ENCODE peak calls at places on chromosomes 1 and 21, in eight cellular contexts. One of them, this sample, is unnamed.
A peak's percentile ranks its signal among the peaks of the same experiment; 100 is the strongest.

GRCh38 chr1:82994866-82995370 is 1004.0 kb downstream of the TTLL7 start:
- DNase-seq in H9: no peak
- DNase-seq in esophagus muscularis mucosa: no peak
- DNase-seq in heart right ventricle: no peak
- DNase-seq in IMR-90: no peak
- DNase-seq in A549: no peak
- DNase-seq in tibial artery: no peak
- DNase-seq in esophagus squamous epithelium: no peak
- DNase-seq in this sample: no peak

GRCh38 chr21:45818904-45819285 is 162.7 kb upstream of the COL6A1 start:
- DNase-seq in IMR-90: peak; percentile 84
- DNase-seq in esophagus muscularis mucosa: peak; percentile 91
- DNase-seq in H9: no peak
- DNase-seq in heart right ventricle: no peak
- DNase-seq in A549: peak; percentile 51
- DNase-seq in tibial artery: peak; percentile 56
- DNase-seq in esophagus squamous epithelium: no peak
- DNase-seq in this sample: peak; percentile 83

GRCh38 chr1:121538943-121539575 is 354.3 kb downstream of the SRGAP2C start:
- DNase-seq in H9: no peak
- DNase-seq in tibial artery: no peak
- DNase-seq in A549: no peak
- DNase-seq in IMR-90: no peak
- DNase-seq in heart right ventricle: no peak
- DNase-seq in esophagus muscularis mucosa: no peak
- DNase-seq in esophagus squamous epithelium: no peak
- DNase-seq in this sample: no peak

GRCh38 chr1:98781906-98782305 is 120.4 kb downstream of the SNX7 start:
- DNase-seq in IMR-90: no peak
- DNase-seq in tibial artery: no peak
- DNase-seq in heart right ventricle: no peak
- DNase-seq in esophagus squamous epithelium: no peak
- DNase-seq in A549: no peak
- DNase-seq in H9: no peak
- DNase-seq in esophagus muscularis mucosa: no peak
- DNase-seq in this sample: no peak

GRCh38 chr21:41943468-41944250 is 10.2 kb downstream of the C2CD2 start:
- DNase-seq in H9: no peak
- DNase-seq in esophagus muscularis mucosa: no peak
- DNase-seq in tibial artery: no peak
- DNase-seq in esophagus squamous epithelium: no peak
- DNase-seq in A549: no peak
- DNase-seq in IMR-90: no peak
- DNase-seq in heart right ventricle: no peak
- DNase-seq in this sample: no peak

GRCh38 chr1:36106269-36106668 is 17.6 kb downstream of the ADPRS start:
- DNase-seq in esophagus squamous epithelium: no peak
- DNase-seq in heart right ventricle: no peak
- DNase-seq in IMR-90: no peak
- DNase-seq in A549: no peak
- DNase-seq in tibial artery: no peak
- DNase-seq in H9: no peak
- DNase-seq in esophagus muscularis mucosa: no peak
- DNase-seq in this sample: no peak

GRCh38 chr1:211830330-211831142 is at the start of gene LPGAT1:
- DNase-seq in heart right ventricle: peak; percentile 82
- DNase-seq in esophagus muscularis mucosa: no peak
- DNase-seq in IMR-90: peak; percentile 52
- DNase-seq in A549: peak; percentile 77
- DNase-seq in esophagus squamous epithelium: peak; percentile 5
- DNase-seq in H9: peak; percentile 80
- DNase-seq in tibial artery: peak; percentile 88
- DNase-seq in this sample: peak; percentile 71

GRCh38 chr1:161958425-161958824 is 65.2 kb downstream of the OLFML2B start:
- DNase-seq in A549: no peak
- DNase-seq in heart right ventricle: no peak
- DNase-seq in H9: no peak
- DNase-seq in tibial artery: no peak
- DNase-seq in esophagus squamous epithelium: no peak
- DNase-seq in esophagus muscularis mucosa: no peak
- DNase-seq in IMR-90: peak; percentile 51
- DNase-seq in this sample: no peak

GRCh38 chr1:204637985-204638356 is 47.6 kb downstream of the LRRN2 start:
- DNase-seq in H9: no peak
- DNase-seq in esophagus muscularis mucosa: no peak
- DNase-seq in A549: no peak
- DNase-seq in heart right ventricle: no peak
- DNase-seq in esophagus squamous epithelium: no peak
- DNase-seq in IMR-90: no peak
- DNase-seq in tibial artery: no peak
- DNase-seq in this sample: no peak

GRCh38 chr1:107695341-107695740 is 269.6 kb downstream of the VAV3 start:
- DNase-seq in A549: no peak
- DNase-seq in IMR-90: no peak
- DNase-seq in esophagus squamous epithelium: no peak
- DNase-seq in H9: no peak
- DNase-seq in tibial artery: no peak
- DNase-seq in heart right ventricle: no peak
- DNase-seq in esophagus muscularis mucosa: no peak
- DNase-seq in this sample: no peak

GRCh38 chr1:7218210-7218832 is 433.1 kb downstream of the CAMTA1 start:
- DNase-seq in IMR-90: peak; percentile 63
- DNase-seq in A549: peak; percentile 58
- DNase-seq in heart right ventricle: no peak
- DNase-seq in tibial artery: no peak
- DNase-seq in esophagus squamous epithelium: no peak
- DNase-seq in esophagus muscularis mucosa: peak; percentile 91
- DNase-seq in H9: peak; percentile 60
- DNase-seq in this sample: peak; percentile 19

GRCh38 chr1:234897754-234898454 is 230.7 kb downstream of the TOMM20 start:
- DNase-seq in heart right ventricle: no peak
- DNase-seq in IMR-90: no peak
- DNase-seq in esophagus squamous epithelium: no peak
- DNase-seq in tibial artery: no peak
- DNase-seq in H9: no peak
- DNase-seq in esophagus muscularis mucosa: no peak
- DNase-seq in A549: no peak
- DNase-seq in this sample: no peak

GRCh38 chr1:17140279-17140678 is 21.0 kb upstream of the PADI2 start:
- DNase-seq in heart right ventricle: no peak
- DNase-seq in IMR-90: no peak
- DNase-seq in esophagus squamous epithelium: no peak
- DNase-seq in esophagus muscularis mucosa: no peak
- DNase-seq in H9: no peak
- DNase-seq in A549: no peak
- DNase-seq in tibial artery: no peak
- DNase-seq in this sample: no peak

GRCh38 chr21:44914176-44914874 is 6.4 kb downstream of the ITGB2 start:
- DNase-seq in IMR-90: no peak
- DNase-seq in heart right ventricle: no peak
- DNase-seq in H9: no peak
- DNase-seq in esophagus muscularis mucosa: no peak
- DNase-seq in tibial artery: no peak
- DNase-seq in A549: no peak
- DNase-seq in esophagus squamous epithelium: no peak
- DNase-seq in this sample: no peak

GRCh38 chr1:76234061-76234460 is 159.5 kb downstream of the ST6GALNAC3 start:
- DNase-seq in esophagus squamous epithelium: no peak
- DNase-seq in heart right ventricle: no peak
- DNase-seq in A549: no peak
- DNase-seq in esophagus muscularis mucosa: no peak
- DNase-seq in tibial artery: no peak
- DNase-seq in H9: no peak
- DNase-seq in IMR-90: no peak
- DNase-seq in this sample: no peak

GRCh38 chr21:14763695-14764064 is 217.6 kb upstream of the SAMSN1 start:
- DNase-seq in esophagus squamous epithelium: no peak
- DNase-seq in IMR-90: no peak
- DNase-seq in tibial artery: no peak
- DNase-seq in H9: no peak
- DNase-seq in heart right ventricle: no peak
- DNase-seq in A549: no peak
- DNase-seq in esophagus muscularis mucosa: no peak
- DNase-seq in this sample: no peak

GRCh38 chr21:14766241-14766640 is 220.1 kb upstream of the SAMSN1 start:
- DNase-seq in esophagus squamous epithelium: no peak
- DNase-seq in H9: peak; percentile 44
- DNase-seq in A549: peak; percentile 20
- DNase-seq in tibial artery: no peak
- DNase-seq in IMR-90: no peak
- DNase-seq in esophagus muscularis mucosa: no peak
- DNase-seq in heart right ventricle: no peak
- DNase-seq in this sample: no peak

GRCh38 chr21:14759285-14759684 is 213.2 kb upstream of the SAMSN1 start:
- DNase-seq in esophagus squamous epithelium: no peak
- DNase-seq in heart right ventricle: no peak
- DNase-seq in H9: no peak
- DNase-seq in A549: no peak
- DNase-seq in esophagus muscularis mucosa: no peak
- DNase-seq in IMR-90: no peak
- DNase-seq in tibial artery: no peak
- DNase-seq in this sample: no peak

GRCh38 chr21:14762309-14762708 is 216.2 kb upstream of the SAMSN1 start:
- DNase-seq in A549: no peak
- DNase-seq in esophagus squamous epithelium: no peak
- DNase-seq in H9: no peak
- DNase-seq in IMR-90: no peak
- DNase-seq in esophagus muscularis mucosa: no peak
- DNase-seq in tibial artery: no peak
- DNase-seq in heart right ventricle: no peak
- DNase-seq in this sample: no peak

GRCh38 chr21:14762734-14763694 is 216.9 kb upstream of the SAMSN1 start:
- DNase-seq in esophagus squamous epithelium: no peak
- DNase-seq in esophagus muscularis mucosa: no peak
- DNase-seq in tibial artery: no peak
- DNase-seq in A549: no peak
- DNase-seq in heart right ventricle: no peak
- DNase-seq in H9: no peak
- DNase-seq in IMR-90: no peak
- DNase-seq in this sample: no peak
- H3K27ac ChIP-seq in esophagus squamous epithelium: no peak overlapping the region
- H3K27ac ChIP-seq in esophagus muscularis mucosa: no peak overlapping the region
- H3K27ac ChIP-seq in tibial artery: no peak overlapping the region
- H3K27ac ChIP-seq in A549: no peak overlapping the region
- H3K27ac ChIP-seq in heart right ventricle: no peak overlapping the region
- H3K27ac ChIP-seq in H9: no peak overlapping the region
- H3K27ac ChIP-seq in IMR-90: no peak overlapping the region
- H3K27ac ChIP-seq in this sample: no peak overlapping the region

DNA sequence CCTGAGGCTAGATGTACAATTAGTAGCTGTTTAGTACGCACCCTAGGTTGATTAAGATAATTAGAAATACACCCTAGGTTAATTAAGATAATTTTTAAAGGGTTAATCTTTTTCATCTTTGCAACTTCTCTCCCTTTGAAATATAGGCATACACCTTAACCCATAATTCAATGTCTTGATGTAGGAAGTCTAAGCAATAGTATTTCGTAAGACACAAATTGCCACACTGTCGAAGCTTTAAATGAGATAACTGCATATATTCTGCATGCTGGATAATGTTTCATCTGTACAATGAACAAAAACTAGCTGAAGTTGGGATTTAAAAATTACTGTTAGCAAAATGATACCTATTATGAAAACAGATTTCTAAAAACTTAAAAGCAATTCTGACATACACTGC is 122.9 kb downstream of the EVI5 start:
- DNase-seq in heart right ventricle: no peak
- DNase-seq in H9: no peak
- DNase-seq in IMR-90: no peak
- DNase-seq in A549: no peak
- DNase-seq in esophagus squamous epithelium: no peak
- DNase-seq in tibial artery: no peak
- DNase-seq in esophagus muscularis mucosa: no peak
- DNase-seq in this sample: no peak
- H3K9me3 ChIP-seq in heart right ventricle: no peaks in the 10 kb centered on the region
- H3K9me3 ChIP-seq in H9: no peaks in the 10 kb centered on the region
- H3K9me3 ChIP-seq in IMR-90: no peaks in the 10 kb centered on the region
- H3K9me3 ChIP-seq in A549: no peaks in the 10 kb centered on the region
- H3K9me3 ChIP-seq in esophagus squamous epithelium: no peaks in the 10 kb centered on the region
- H3K9me3 ChIP-seq in tibial artery: no peaks in the 10 kb centered on the region
- H3K9me3 ChIP-seq in esophagus muscularis mucosa: no peaks in the 10 kb centered on the region
- H3K9me3 ChIP-seq in this sample: no peaks in the 10 kb centered on the region

GRCh38 chr1:116390195-116390594 is 17.2 kb downstream of the ATP1A1 start:
- DNase-seq in heart right ventricle: no peak
- DNase-seq in A549: no peak
- DNase-seq in tibial artery: no peak
- DNase-seq in esophagus squamous epithelium: no peak
- DNase-seq in esophagus muscularis mucosa: no peak
- DNase-seq in IMR-90: no peak
- DNase-seq in H9: no peak
- DNase-seq in this sample: no peak
- H3K27ac ChIP-seq in heart right ventricle: no peak overlapping the region
- H3K27ac ChIP-seq in A549: no peak overlapping the region
- H3K27ac ChIP-seq in tibial artery: no peak overlapping the region
- H3K27ac ChIP-seq in esophagus squamous epithelium: no peak overlapping the region
- H3K27ac ChIP-seq in esophagus muscularis mucosa: no peak overlapping the region
- H3K27ac ChIP-seq in IMR-90: no peak overlapping the region
- H3K27ac ChIP-seq in H9: no peak overlapping the region
- H3K27ac ChIP-seq in this sample: no peak overlapping the region

DNA sequence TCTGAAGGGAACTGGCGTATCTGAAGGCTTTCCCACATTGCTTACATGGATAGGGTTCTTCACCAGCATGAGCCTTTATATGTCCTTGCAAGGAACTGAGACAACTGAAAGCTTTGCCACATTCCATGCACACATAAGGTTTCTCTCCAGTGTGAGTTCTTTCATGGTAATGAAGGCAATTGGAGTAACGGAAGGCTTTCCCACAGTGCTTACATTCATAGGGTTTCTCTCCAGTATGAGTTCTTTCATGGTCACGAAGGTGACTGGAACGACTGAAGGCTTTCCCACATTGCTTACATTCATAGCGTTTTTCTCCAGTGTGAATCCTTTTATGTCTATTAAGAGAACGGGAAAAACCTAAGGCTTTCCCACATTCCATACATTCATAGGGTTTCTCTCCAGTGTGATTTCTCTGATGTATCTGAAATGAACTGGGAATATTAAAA is 15.0 kb downstream of the ZNF124 start:
- DNase-seq in heart right ventricle: no peak
- DNase-seq in esophagus squamous epithelium: no peak
- DNase-seq in A549: peak; percentile 38
- DNase-seq in IMR-90: no peak
- DNase-seq in esophagus muscularis mucosa: no peak
- DNase-seq in H9: no peak
- DNase-seq in tibial artery: no peak
- DNase-seq in this sample: no peak
- H3K9me3 ChIP-seq in heart right ventricle: peaks cover 15% of the 10 kb centered on the region
- H3K9me3 ChIP-seq in esophagus squamous epithelium: no peaks in the 10 kb centered on the region
- H3K9me3 ChIP-seq in A549: peaks cover 94% of the 10 kb centered on the region
- H3K9me3 ChIP-seq in IMR-90: peaks cover 46% of the 10 kb centered on the region
- H3K9me3 ChIP-seq in esophagus muscularis mucosa: peaks cover 61% of the 10 kb centered on the region
- H3K9me3 ChIP-seq in H9: peaks cover 58% of the 10 kb centered on the region
- H3K9me3 ChIP-seq in tibial artery: peaks cover 9% of the 10 kb centered on the region
- H3K9me3 ChIP-seq in this sample: peaks cover 31% of the 10 kb centered on the region